ENCODE peak calls at places on chromosome 9, in seven cellular contexts. X, N, D, Q, T, P and V are unnamed samples.

GRCh38 chr9:14198544-14199510 is 115.1 kb downstream of the NFIB start:
- DNase-seq in X (peak), N (no peak), D (no peak), Q (no peak), T (no peak), P (peak), V (peak)

GRCh38 chr9:137666950-137667670 is 48.3 kb downstream of the EHMT1 start:
- DNase-seq in X (no peak), N (no peak), D (no peak), Q (peak), T (no peak), P (no peak), V (no peak)

GRCh38 chr9:129968690-129969485 is 74.1 kb downstream of the FNBP1 start:
- DNase-seq in X (no peak), N (peak), D (peak), Q (no peak), T (no peak), P (peak), V (peak)

GRCh38 chr9:87206064-87206661 is 258.9 kb upstream of the GAS1 start:
- DNase-seq in X (no peak), N (no peak), D (peak), Q (no peak), T (no peak), P (peak), V (peak)

GRCh38 chr9:97388721-97389238 is 23.1 kb upstream of the TDRD7 start:
- DNase-seq in X (no peak), N (peak), D (no peak), Q (no peak), T (no peak), P (peak), V (peak)

GRCh38 chr9:88007291-88007650 is 32.9 kb upstream of the CDK20 start:
- DNase-seq in X (no peak), N (no peak), D (no peak), Q (no peak), T (no peak), P (no peak), V (peak)

GRCh38 chr9:29078063-29078660 is 1504.9 kb upstream of the C9orf72 start:
- DNase-seq in X (no peak), N (peak), D (no peak), Q (no peak), T (no peak), P (peak), V (peak)

GRCh38 chr9:27482709-27483108 is 41.4 kb upstream of the IFNK start:
- DNase-seq in X (no peak), N (no peak), D (no peak), Q (no peak), T (no peak), P (no peak), V (no peak)